ENCODE peak calls at places on chromosomes 13 and 19, in six cellular contexts. One of them, this sample, is unnamed.

GRCh38 chr19:11539495-11540365 is 1.1 kb downstream of the CNN1 start:
- DNase-seq in stimulated activated CD4-positive, alpha-beta T cell treated with anti-CD3 and anti-CD28 coated beads, Interleukin-2, amount 100 ng/mL, for 48 hours: no peak
- DNase-seq in neural progenitor cell: peak
- DNase-seq in HuH-7: no peak
- DNase-seq in WTC11: peak
- DNase-seq in Karpas-422: no peak
- DNase-seq in this sample: no peak

GRCh38 chr13:26561636-26562537 is 4.4 kb downstream of the WASF3 start:
- DNase-seq in stimulated activated CD4-positive, alpha-beta T cell treated with anti-CD3 and anti-CD28 coated beads, Interleukin-2, amount 100 ng/mL, for 48 hours: no peak
- DNase-seq in neural progenitor cell: peak
- DNase-seq in HuH-7: no peak
- DNase-seq in WTC11: no peak
- DNase-seq in Karpas-422: no peak
- DNase-seq in this sample: no peak

GRCh38 chr13:52961196-52961845 is 67.3 kb upstream of the OLFM4 start:
- DNase-seq in stimulated activated CD4-positive, alpha-beta T cell treated with anti-CD3 and anti-CD28 coated beads, Interleukin-2, amount 100 ng/mL, for 48 hours: no peak
- DNase-seq in neural progenitor cell: peak
- DNase-seq in HuH-7: no peak
- DNase-seq in WTC11: no peak
- DNase-seq in Karpas-422: no peak
- DNase-seq in this sample: no peak

GRCh38 chr19:3098141-3098514 is 4.0 kb downstream of the GNA11 start:
- DNase-seq in stimulated activated CD4-positive, alpha-beta T cell treated with anti-CD3 and anti-CD28 coated beads, Interleukin-2, amount 100 ng/mL, for 48 hours: no peak
- DNase-seq in neural progenitor cell: no peak
- DNase-seq in HuH-7: no peak
- DNase-seq in WTC11: no peak
- DNase-seq in Karpas-422: no peak
- DNase-seq in this sample: no peak

GRCh38 chr13:93422980-93423554 is 196.5 kb downstream of the GPC6 start:
- DNase-seq in stimulated activated CD4-positive, alpha-beta T cell treated with anti-CD3 and anti-CD28 coated beads, Interleukin-2, amount 100 ng/mL, for 48 hours: no peak
- DNase-seq in neural progenitor cell: no peak
- DNase-seq in HuH-7: no peak
- DNase-seq in WTC11: no peak
- DNase-seq in Karpas-422: no peak
- DNase-seq in this sample: no peak

GRCh38 chr13:63864171-63864902 is 2448.7 kb upstream of the PCDH20 start:
- DNase-seq in stimulated activated CD4-positive, alpha-beta T cell treated with anti-CD3 and anti-CD28 coated beads, Interleukin-2, amount 100 ng/mL, for 48 hours: no peak
- DNase-seq in neural progenitor cell: no peak
- DNase-seq in HuH-7: no peak
- DNase-seq in WTC11: no peak
- DNase-seq in Karpas-422: peak
- DNase-seq in this sample: no peak

GRCh38 chr19:18086590-18087138 is at the start of gene IL12RB1:
- DNase-seq in stimulated activated CD4-positive, alpha-beta T cell treated with anti-CD3 and anti-CD28 coated beads, Interleukin-2, amount 100 ng/mL, for 48 hours: peak
- DNase-seq in neural progenitor cell: no peak
- DNase-seq in HuH-7: no peak
- DNase-seq in WTC11: no peak
- DNase-seq in Karpas-422: peak
- DNase-seq in this sample: no peak

GRCh38 chr19:55638864-55639359 is 1.9 kb upstream of the ZNF580 start:
- DNase-seq in stimulated activated CD4-positive, alpha-beta T cell treated with anti-CD3 and anti-CD28 coated beads, Interleukin-2, amount 100 ng/mL, for 48 hours: peak
- DNase-seq in neural progenitor cell: peak
- DNase-seq in HuH-7: no peak
- DNase-seq in WTC11: peak
- DNase-seq in Karpas-422: peak
- DNase-seq in this sample: no peak

GRCh38 chr13:20826810-20827560 is 53.2 kb upstream of the EEF1AKMT1 start:
- DNase-seq in stimulated activated CD4-positive, alpha-beta T cell treated with anti-CD3 and anti-CD28 coated beads, Interleukin-2, amount 100 ng/mL, for 48 hours: no peak
- DNase-seq in neural progenitor cell: no peak
- DNase-seq in HuH-7: no peak
- DNase-seq in WTC11: no peak
- DNase-seq in Karpas-422: peak
- DNase-seq in this sample: no peak

GRCh38 chr13:92224052-92224821 is 825.8 kb downstream of the GPC5 start:
- DNase-seq in stimulated activated CD4-positive, alpha-beta T cell treated with anti-CD3 and anti-CD28 coated beads, Interleukin-2, amount 100 ng/mL, for 48 hours: no peak
- DNase-seq in neural progenitor cell: no peak
- DNase-seq in HuH-7: no peak
- DNase-seq in WTC11: no peak
- DNase-seq in Karpas-422: no peak
- DNase-seq in this sample: no peak

GRCh38 chr13:79070343-79070974 is 335.6 kb downstream of the RBM26 start:
- DNase-seq in stimulated activated CD4-positive, alpha-beta T cell treated with anti-CD3 and anti-CD28 coated beads, Interleukin-2, amount 100 ng/mL, for 48 hours: no peak
- DNase-seq in neural progenitor cell: no peak
- DNase-seq in HuH-7: no peak
- DNase-seq in WTC11: no peak
- DNase-seq in Karpas-422: peak
- DNase-seq in this sample: no peak

GRCh38 chr19:29084266-29084665 is 128.7 kb downstream of the UQCRFS1 start:
- DNase-seq in stimulated activated CD4-positive, alpha-beta T cell treated with anti-CD3 and anti-CD28 coated beads, Interleukin-2, amount 100 ng/mL, for 48 hours: no peak
- DNase-seq in neural progenitor cell: peak
- DNase-seq in HuH-7: peak
- DNase-seq in WTC11: peak
- DNase-seq in Karpas-422: peak
- DNase-seq in this sample: no peak

GRCh38 chr13:73399347-73400216 is 340.8 kb downstream of the KLF5 start:
- DNase-seq in stimulated activated CD4-positive, alpha-beta T cell treated with anti-CD3 and anti-CD28 coated beads, Interleukin-2, amount 100 ng/mL, for 48 hours: no peak
- DNase-seq in neural progenitor cell: no peak
- DNase-seq in HuH-7: no peak
- DNase-seq in WTC11: no peak
- DNase-seq in Karpas-422: no peak
- DNase-seq in this sample: no peak